ENCODE peak calls at places on chromosomes 7 and 10, in five cellular contexts. W is endothelial cell, X is NB4, Q is progenitor cell of endocrine pancreas, B is astrocyte of the spinal cord. Y is an unnamed sample.

GRCh38 chr10:33706746-33707145 is 372.3 kb upstream of the NRP1 start:
- DNase-seq in W (no peak), X (no peak), Q (no peak), B (no peak), Y (peak)

GRCh38 chr7:108246227-108246837 is 116.2 kb upstream of the LAMB4 start:
- DNase-seq in W (no peak), X (peak), Q (no peak), B (peak), Y (peak)

GRCh38 chr7:94654764-94655561 is 970 bp downstream of the SGCE start:
- DNase-seq in W (peak), X (no peak), Q (no peak), B (peak), Y (peak)

GRCh38 chr7:1425292-1426136 is 33.8 kb downstream of the MICALL2 start:
- DNase-seq in W (no peak), X (peak), Q (no peak), B (no peak), Y (no peak)

GRCh38 chr7:55794527-55794926 is 68.0 kb downstream of the SEPTIN14 start:
- DNase-seq in W (no peak), X (peak), Q (no peak), B (no peak), Y (no peak)

GRCh38 chr10:110794808-110795207 is 76.9 kb upstream of the PDCD4 start:
- DNase-seq in W (no peak), X (no peak), Q (no peak), B (no peak), Y (no peak)

GRCh38 chr7:29915481-29916215 is 74.0 kb downstream of the SCRN1 start:
- DNase-seq in W (no peak), X (no peak), Q (no peak), B (peak), Y (peak)

GRCh38 chr10:87705339-87705738 is 45.7 kb downstream of the PAPSS2 start:
- DNase-seq in W (no peak), X (no peak), Q (no peak), B (peak), Y (peak)

GRCh38 chr10:1291178-1292090 is 235.2 kb downstream of the WDR37 start:
- DNase-seq in W (no peak), X (no peak), Q (no peak), B (no peak), Y (no peak)

GRCh38 chr10:70866424-70866823 is 21.9 kb downstream of the PCBD1 start:
- DNase-seq in W (no peak), X (peak), Q (no peak), B (peak), Y (no peak)

GRCh38 chr7:44184221-44184873 is 4.9 kb downstream of the GCK start:
- DNase-seq in W (no peak), X (no peak), Q (no peak), B (peak), Y (peak)

GRCh38 chr10:128675405-128675804 is 549.2 kb upstream of the MKI67 start:
- DNase-seq in W (no peak), X (no peak), Q (no peak), B (no peak), Y (no peak)
- TF ChIP-seq CTCF in W (no peak), X (no peak), Q (no peak), B (no peak), Y (no peak)

GRCh38 chr7:75729851-75730274 is 8.9 kb downstream of the HIP1 start:
- DNase-seq in W (no peak), X (peak), Q (no peak), B (no peak), Y (no peak)
- TF ChIP-seq CTCF in W (no peak), X (no peak), Q (no peak), B (no peak), Y (no peak)

GRCh38 chr7:132930881-132931280 is 151.0 kb downstream of the CHCHD3 start:
- DNase-seq in W (peak), X (peak), Q (no peak), B (no peak), Y (peak)
- TF ChIP-seq CTCF in W (no peak), X (peak), Q (peak), B (peak), Y (peak)

GRCh38 chr10:116272497-116273221 is at the start of gene GFRA1:
- DNase-seq in W (peak), X (no peak), Q (peak), B (no peak), Y (no peak)
- TF ChIP-seq CTCF in W (peak), X (no peak), Q (peak), B (no peak), Y (peak)

GRCh38 chr7:38909870-38910269 is 879 bp upstream of the VPS41 start:
- DNase-seq in W (no peak), X (peak), Q (no peak), B (no peak), Y (no peak)
- TF ChIP-seq CTCF in W (no peak), X (peak), Q (no peak), B (peak), Y (peak)